ENCODE peak calls at places on chromosomes 13 and 19, in ten cellular contexts. N, Q, W, A, H, P, F, O, T and I are unnamed samples. For H3K9me3, the result is how much of the 10 kb centered on the place peaks cover.

GRCh38 chr13:109764045-109764444 is 22.3 kb downstream of the IRS2 start:
- DNase-seq in N (no peak), Q (no peak), W (no peak), A (no peak), H (no peak), P (no peak), F (no peak), O (no peak), T (no peak), I (no peak)

GRCh38 chr19:16041571-16042386 is 34.5 kb upstream of the TPM4 start:
- DNase-seq in N (peak), Q (peak), W (peak), A (peak), H (peak), P (peak), F (peak), O (peak), T (peak), I (peak)

GRCh38 chr13:45441633-45442032 is 23.1 kb upstream of the COG3 start:
- DNase-seq in N (no peak), Q (no peak), W (no peak), A (no peak), H (no peak), P (no peak), F (no peak), O (no peak), T (no peak), I (no peak)

GRCh38 chr13:95880346-95880745 is 172.9 kb downstream of the UGGT2 start:
- DNase-seq in N (no peak), Q (no peak), W (no peak), A (no peak), H (no peak), P (no peak), F (no peak), O (no peak), T (no peak), I (no peak)

GRCh38 chr13:49407936-49408335 is 35.9 kb downstream of the CAB39L start:
- DNase-seq in N (no peak), Q (no peak), W (no peak), A (no peak), H (no peak), P (no peak), F (no peak), O (no peak), T (no peak), I (no peak)

GRCh38 chr19:34274827-34275625 is 20.7 kb downstream of the GARRE1 start:
- DNase-seq in N (no peak), Q (no peak), W (no peak), A (no peak), H (no peak), P (no peak), F (no peak), O (no peak), T (no peak), I (no peak)

GRCh38 chr13:36536546-36536945 is 104.3 kb downstream of the CCNA1 start:
- DNase-seq in N (no peak), Q (no peak), W (no peak), A (no peak), H (no peak), P (no peak), F (no peak), O (no peak), T (no peak), I (no peak)

GRCh38 chr13:58302349-58302748 is 670.8 kb downstream of the PCDH17 start:
- DNase-seq in N (no peak), Q (no peak), W (no peak), A (no peak), H (no peak), P (no peak), F (no peak), O (no peak), T (no peak), I (no peak)

GRCh38 chr13:28636677-28637317 is 22.1 kb upstream of the POMP start:
- DNase-seq in N (peak), Q (peak), W (no peak), A (peak), H (no peak), P (peak), F (no peak), O (peak), T (peak), I (peak)

GRCh38 chr19:16001481-16002312 is 52.9 kb downstream of the OR10H4 start:
- DNase-seq in N (no peak), Q (no peak), W (no peak), A (no peak), H (no peak), P (no peak), F (peak), O (no peak), T (no peak), I (no peak)

GRCh38 chr19:29873024-29873800 is 61.4 kb downstream of the CCNE1 start:
- DNase-seq in N (peak), Q (peak), W (no peak), A (peak), H (no peak), P (peak), F (peak), O (peak), T (peak), I (peak)

GRCh38 chr19:8504171-8504570 is 1.7 kb upstream of the PRAM1 start:
- DNase-seq in N (no peak), Q (peak), W (no peak), A (no peak), H (no peak), P (no peak), F (no peak), O (no peak), T (no peak), I (no peak)

GRCh38 chr19:8224394-8225145 is 15.4 kb downstream of the CERS4 start:
- DNase-seq in N (no peak), Q (no peak), W (no peak), A (no peak), H (peak), P (no peak), F (peak), O (no peak), T (no peak), I (no peak)

GRCh38 chr13:79989251-79989661 is 351.7 kb downstream of the SPRY2 start:
- DNase-seq in N (no peak), Q (no peak), W (no peak), A (no peak), H (no peak), P (peak), F (no peak), O (peak), T (no peak), I (no peak)

GRCh38 chr19:39156891-39157230 is 31.3 kb downstream of the PAK4 start:
- DNase-seq in N (no peak), Q (no peak), W (no peak), A (no peak), H (no peak), P (no peak), F (no peak), O (no peak), T (no peak), I (no peak)

GRCh38 chr19:56176881-56177280 is 1.1 kb downstream of the GALP start:
- DNase-seq in N (no peak), Q (no peak), W (no peak), A (no peak), H (no peak), P (no peak), F (no peak), O (no peak), T (no peak), I (no peak)

GRCh38 chr19:45061965-45062364 is 14.3 kb downstream of the ZNF296 start:
- DNase-seq in N (no peak), Q (no peak), W (no peak), A (no peak), H (no peak), P (no peak), F (no peak), O (no peak), T (no peak), I (no peak)

GRCh38 chr13:40401911-40402776 is 264.3 kb downstream of the FOXO1 start:
- DNase-seq in N (peak), Q (peak), W (peak), A (no peak), H (peak), P (peak), F (peak), O (peak), T (no peak), I (peak)

GRCh38 chr19:12685831-12686230 is 2.0 kb upstream of the GNG14 start:
- DNase-seq in N (no peak), Q (no peak), W (no peak), A (no peak), H (no peak), P (no peak), F (no peak), O (no peak), T (no peak), I (no peak)

GRCh38 chr13:43229506-43229905 is 206.1 kb downstream of the DNAJC15 start:
- DNase-seq in N (no peak), Q (no peak), W (no peak), A (no peak), H (no peak), P (no peak), F (no peak), O (no peak), T (no peak), I (no peak)

GRCh38 chr13:69579351-69579750 is 528.3 kb upstream of the ATXN8OS start:
- DNase-seq in N (no peak), Q (no peak), W (no peak), A (no peak), H (no peak), P (no peak), F (no peak), O (peak), T (no peak), I (no peak)

GRCh38 chr13:47594833-47595232 is 406.2 kb downstream of the SUCLA2 start:
- DNase-seq in N (no peak), Q (no peak), W (no peak), A (peak), H (no peak), P (no peak), F (no peak), O (no peak), T (no peak), I (no peak)

GRCh38 chr13:47603365-47603764 is 397.7 kb downstream of the SUCLA2 start:
- DNase-seq in N (no peak), Q (no peak), W (no peak), A (no peak), H (no peak), P (no peak), F (no peak), O (no peak), T (no peak), I (no peak)

DNA sequence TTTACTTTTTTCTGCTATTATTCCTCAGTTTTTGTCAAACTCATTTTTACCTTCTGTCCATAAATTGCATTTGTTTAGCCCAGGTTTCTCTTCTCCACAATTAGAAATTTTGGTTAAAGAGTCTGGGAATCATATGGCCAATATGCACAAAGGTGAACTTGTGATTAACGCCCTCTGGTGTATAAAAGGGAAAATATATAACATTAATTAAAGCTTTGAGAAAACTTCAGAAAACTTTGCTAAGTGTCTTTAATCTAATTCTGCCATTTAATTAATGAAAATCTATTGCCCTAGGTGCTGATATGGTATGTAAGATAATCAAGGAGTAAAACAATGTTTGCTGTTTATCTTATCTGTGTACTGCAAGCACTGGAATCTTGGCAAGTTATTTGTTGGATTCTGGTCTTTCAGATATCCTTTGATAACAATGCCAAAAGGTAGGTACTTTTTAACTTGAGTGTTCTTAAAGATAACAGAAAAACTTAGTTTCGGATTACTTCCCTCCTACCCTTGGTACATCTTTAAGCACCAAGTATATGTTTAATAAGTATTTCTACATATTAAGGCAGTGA is 402.6 kb downstream of the SUCLA2 start:
- DNase-seq in N (no peak), Q (no peak), W (no peak), A (no peak), H (no peak), P (no peak), F (no peak), O (no peak), T (no peak), I (no peak)
- TF ChIP-seq CTCF in N (no peak), Q (no peak), W (no peak), A (no peak), H (peak), P (no peak), F (no peak), O (peak), T (no peak), I (no peak)

GRCh38 chr19:3409346-3410064 is 43.1 kb downstream of the NFIC start:
- DNase-seq in N (no peak), Q (no peak), W (no peak), A (no peak), H (peak), P (no peak), F (peak), O (peak), T (no peak), I (no peak)

GRCh38 chr19:3411636-3412035 is 45.3 kb downstream of the NFIC start:
- DNase-seq in N (no peak), Q (no peak), W (no peak), A (no peak), H (peak), P (no peak), F (no peak), O (no peak), T (no peak), I (no peak)

GRCh38 chr19:3406571-3407111 is 40.3 kb downstream of the NFIC start:
- DNase-seq in N (no peak), Q (no peak), W (no peak), A (no peak), H (no peak), P (no peak), F (no peak), O (no peak), T (no peak), I (no peak)

GRCh38 chr19:3407556-3408516 is 41.5 kb downstream of the NFIC start:
- DNase-seq in N (no peak), Q (no peak), W (no peak), A (no peak), H (no peak), P (no peak), F (peak), O (no peak), T (no peak), I (no peak)

GRCh38 chr19:3408996-3409345 is 42.6 kb downstream of the NFIC start:
- DNase-seq in N (no peak), Q (no peak), W (no peak), A (no peak), H (no peak), P (no peak), F (no peak), O (no peak), T (no peak), I (no peak)
- H3K27ac ChIP-seq in N (peak), Q (no peak), W (peak), A (no peak), H (peak), P (peak), F (peak), O (peak), T (no peak), I (no peak)

GRCh38 chr13:32595306-32595705 is 9.1 kb downstream of the PDS5B start:
- DNase-seq in N (no peak), Q (no peak), W (no peak), A (no peak), H (no peak), P (no peak), F (no peak), O (no peak), T (no peak), I (no peak)
- H3K9me3 ChIP-seq in N (under half), Q (under half), W (under half), A (under half), H (under half), P (under half), F (under half), O (under half), T (under half), I (under half)

DNA sequence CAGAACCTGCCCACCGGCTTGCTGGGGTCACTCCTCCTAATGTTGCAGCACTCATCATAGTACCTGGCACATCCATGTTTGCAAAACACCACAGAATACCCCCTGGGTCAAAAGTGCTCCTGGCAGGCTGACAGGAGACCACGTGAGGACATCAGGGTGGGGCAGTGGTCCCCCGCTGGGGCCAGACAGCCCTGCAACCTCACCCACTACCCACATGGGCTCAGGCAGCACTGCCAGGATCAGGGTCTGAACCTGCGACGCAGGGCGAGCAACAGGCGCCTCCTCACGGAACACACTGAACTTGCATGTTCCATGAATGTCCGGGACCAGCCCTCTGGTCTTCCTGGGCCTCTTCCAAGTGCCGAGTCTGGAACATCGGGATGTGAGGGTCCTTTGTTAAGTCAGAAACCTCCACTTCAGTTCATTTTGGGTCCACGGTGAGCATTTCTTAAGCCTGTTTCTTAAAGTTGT is 1.4 kb upstream of the SLC7A9 start:
- DNase-seq in N (no peak), Q (no peak), W (no peak), A (no peak), H (no peak), P (no peak), F (no peak), O (no peak), T (no peak), I (no peak)
- TF ChIP-seq CTCF in N (no peak), Q (peak), W (no peak), A (no peak), H (no peak), P (no peak), F (no peak), O (no peak), T (no peak), I (no peak)

GRCh38 chr13:71801781-71802180 is 65.2 kb downstream of the DACH1 start:
- DNase-seq in N (no peak), Q (no peak), W (no peak), A (peak), H (no peak), P (no peak), F (no peak), O (no peak), T (no peak), I (no peak)

GRCh38 chr13:71797487-71797886 is 69.5 kb downstream of the DACH1 start:
- DNase-seq in N (no peak), Q (no peak), W (no peak), A (no peak), H (no peak), P (no peak), F (no peak), O (no peak), T (no peak), I (no peak)

GRCh38 chr13:71798723-71799122 is 68.3 kb downstream of the DACH1 start:
- DNase-seq in N (no peak), Q (no peak), W (no peak), A (no peak), H (no peak), P (no peak), F (no peak), O (no peak), T (no peak), I (no peak)

GRCh38 chr13:71799320-71799719 is 67.7 kb downstream of the DACH1 start:
- DNase-seq in N (no peak), Q (no peak), W (no peak), A (no peak), H (no peak), P (peak), F (no peak), O (no peak), T (no peak), I (no peak)

DNA sequence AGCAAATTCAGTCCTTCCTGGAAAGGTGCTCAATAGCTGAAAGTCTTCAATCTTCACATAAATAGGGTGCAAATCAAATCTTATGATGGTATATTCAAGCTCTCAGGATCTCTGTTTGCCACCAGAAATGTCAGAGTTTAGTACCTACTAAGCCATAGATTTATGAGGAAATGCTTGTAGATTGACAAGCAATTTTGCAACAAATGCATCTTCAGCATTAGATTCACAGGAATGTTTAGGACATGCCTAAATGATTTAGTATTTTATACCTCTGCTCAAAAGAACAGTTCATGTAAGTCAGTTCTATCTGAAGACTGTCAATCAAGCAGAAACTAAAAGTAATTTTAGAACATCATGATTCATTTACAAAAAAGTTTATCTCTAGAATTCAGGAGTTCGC is 65.8 kb downstream of the DACH1 start:
- DNase-seq in N (no peak), Q (no peak), W (no peak), A (no peak), H (no peak), P (no peak), F (no peak), O (no peak), T (no peak), I (no peak)
- H3K27ac ChIP-seq in N (no peak), Q (no peak), W (no peak), A (peak), H (no peak), P (no peak), F (no peak), O (no peak), T (no peak), I (no peak)

DNA sequence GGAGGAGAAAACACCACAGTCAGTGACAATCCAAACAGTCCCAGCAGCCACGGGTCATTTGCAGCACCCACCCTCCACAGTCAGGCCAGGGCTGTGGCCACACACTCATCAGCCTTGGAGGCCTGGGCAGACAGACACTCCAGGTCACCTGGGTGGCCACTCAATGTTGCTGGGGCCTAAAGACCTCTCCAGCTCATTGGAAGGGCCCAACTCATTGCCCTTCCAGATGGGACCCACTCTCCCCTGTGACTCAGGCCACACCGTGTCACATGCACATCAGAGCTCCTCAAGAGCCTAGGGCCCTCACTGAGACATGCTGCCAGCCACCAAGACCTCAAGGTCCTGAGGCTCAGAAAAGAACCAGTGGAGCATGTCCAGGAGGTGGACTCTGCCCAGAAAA is 22.4 kb downstream of the TUBA3C start:
- DNase-seq in N (no peak), Q (no peak), W (no peak), A (no peak), H (no peak), P (no peak), F (no peak), O (no peak), T (no peak), I (no peak)
- H3K9me3 ChIP-seq in N (under half), Q (under half), W (under half), A (under half), H (under half), P (under half), F (under half), O (under half), T (under half), I (under half)